ENCODE peak calls at places on chromosomes 11 and 22, in five cellular contexts. J is BJ, F is astrocyte of the cerebellum, G is thoracic aorta, K is fibroblast of mammary gland. L is an unnamed sample.

GRCh38 chr11:62600367-62601113 is 1.1 kb downstream of the MTA2 start:
- DNase-seq in J (no peak), F (no peak), G (no peak), K (no peak), L (no peak)

GRCh38 chr22:50621948-50622722 is 5.8 kb downstream of the ARSA start:
- DNase-seq in J (no peak), F (no peak), G (no peak), K (no peak), L (no peak)

GRCh38 chr11:132126973-132127900 is 756.8 kb downstream of the NTM start:
- DNase-seq in J (peak; percentile 26), F (peak; percentile 95), G (no peak), K (peak; percentile 90), L (peak; percentile 58)

GRCh38 chr11:1487851-1488574 is 1.4 kb upstream of the MOB2 start:
- DNase-seq in J (no peak), F (no peak), G (no peak), K (no peak), L (no peak)

GRCh38 chr11:126336646-126337045 is 18.8 kb upstream of the ST3GAL4 start:
- DNase-seq in J (no peak), F (no peak), G (no peak), K (no peak), L (no peak)

GRCh38 chr11:117457031-117457785 is 129.6 kb downstream of the CEP164 start:
- DNase-seq in J (no peak), F (no peak), G (no peak), K (no peak), L (no peak)

GRCh38 chr11:95143106-95143681 is 53.5 kb downstream of the ENDOD1 start:
- DNase-seq in J (no peak), F (no peak), G (no peak), K (peak; percentile 64), L (no peak)

GRCh38 chr11:58963551-58964075 is 24.3 kb downstream of the GLYATL1 start:
- DNase-seq in J (peak; percentile 13), F (peak; percentile 50), G (no peak), K (peak; percentile 74), L (peak; percentile 39)

GRCh38 chr11:36162282-36162825 is 126.9 kb downstream of the COMMD9 start:
- DNase-seq in J (no peak), F (no peak), G (no peak), K (no peak), L (peak; percentile 39)

GRCh38 chr11:131889760-131890620 is 519.6 kb downstream of the NTM start:
- DNase-seq in J (no peak), F (no peak), G (no peak), K (no peak), L (no peak)

GRCh38 chr11:33161120-33162005 is at the start of gene CSTF3:
- DNase-seq in J (peak; percentile 92), F (peak; percentile 97), G (peak; percentile 100), K (peak; percentile 98), L (peak; percentile 93)
- TF ChIP-seq CTCF in J (peak; percentile 47), F (peak; percentile 42), G (peak; percentile 60), K (peak; percentile 16), L (peak; percentile 29)

GRCh38 chr11:55726715-55727324 is 46.4 kb upstream of the OR5D13 start:
- DNase-seq in J (no peak), F (no peak), G (no peak), K (no peak), L (no peak)
- TF ChIP-seq CTCF in J (no peak), F (no peak), G (no peak), K (no peak), L (no peak)

GRCh38 chr11:63666874-63667273 is 4.3 kb downstream of the ATL3 start:
- DNase-seq in J (no peak), F (no peak), G (no peak), K (peak; percentile 80), L (no peak)
- TF ChIP-seq CTCF in J (no peak), F (no peak), G (no peak), K (no peak), L (no peak)

GRCh38 chr11:56750190-56750589 is 1.7 kb upstream of the OR9G4 start:
- DNase-seq in J (no peak), F (no peak), G (no peak), K (no peak), L (no peak)
- TF ChIP-seq CTCF in J (no peak), F (no peak), G (no peak), K (no peak), L (no peak)

GRCh38 chr22:39405346-39406085 is 5.9 kb downstream of the TAB1 start:
- DNase-seq in J (no peak), F (no peak), G (peak; percentile 30), K (peak; percentile 89), L (peak; percentile 58)
- TF ChIP-seq CTCF in J (peak; percentile 39), F (peak; percentile 35), G (peak; percentile 16), K (peak; percentile 22), L (peak; percentile 50)

GRCh38 chr11:72216638-72217037 is at the start of gene FOLR2:
- DNase-seq in J (no peak), F (no peak), G (no peak), K (no peak), L (no peak)
- TF ChIP-seq CTCF in J (no peak), F (no peak), G (no peak), K (no peak), L (no peak)

GRCh38 chr11:133928628-133929059 is 28.1 kb downstream of the IGSF9B start:
- DNase-seq in J (no peak), F (no peak), G (no peak), K (no peak), L (no peak)

GRCh38 chr11:133929401-133930052 is 27.2 kb downstream of the IGSF9B start:
- DNase-seq in J (no peak), F (no peak), G (no peak), K (no peak), L (no peak)

GRCh38 chr11:133931449-133932060 is 25.2 kb downstream of the IGSF9B start:
- DNase-seq in J (no peak), F (no peak), G (no peak), K (no peak), L (no peak)

GRCh38 chr11:133930053-133930766 is 26.6 kb downstream of the IGSF9B start:
- DNase-seq in J (no peak), F (no peak), G (no peak), K (no peak), L (no peak)

DNA sequence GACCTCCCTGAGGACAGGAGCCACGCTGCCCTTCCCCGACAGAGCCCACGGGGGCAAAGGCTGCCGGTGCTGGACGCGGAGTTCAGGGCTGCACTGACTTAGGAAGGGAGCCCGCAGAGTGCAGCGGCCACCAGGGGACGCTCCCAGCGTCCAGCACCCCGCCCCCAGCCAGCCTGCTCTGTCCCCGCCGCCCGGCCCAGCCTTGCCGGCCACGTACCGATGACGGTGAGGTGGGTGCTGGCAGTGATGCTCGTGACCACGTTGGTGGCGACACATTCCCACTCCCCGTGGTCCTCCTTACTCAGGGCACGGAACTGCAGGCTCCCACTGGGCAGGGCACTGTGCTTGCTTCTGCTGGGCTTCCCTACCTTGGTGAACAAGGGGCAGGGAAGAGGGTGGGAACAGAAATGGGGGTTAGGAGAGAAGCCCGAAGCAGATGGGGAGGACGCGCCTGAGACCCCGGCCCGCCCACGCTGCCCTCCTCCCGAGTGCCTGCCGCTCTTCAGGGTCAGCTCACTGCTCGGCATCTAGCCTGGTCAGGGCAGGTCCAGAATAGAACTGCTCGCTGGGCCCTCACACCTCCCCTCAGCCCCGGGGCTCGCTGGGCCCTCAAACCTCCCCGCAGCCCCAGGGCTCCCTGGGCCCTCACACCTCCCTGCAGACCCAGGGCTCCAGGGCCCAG is 25.9 kb downstream of the IGSF9B start:
- DNase-seq in J (no peak), F (no peak), G (no peak), K (peak; percentile 20), L (no peak)
- TF ChIP-seq CTCF in J (peak; percentile 57), F (peak; percentile 23), G (peak; percentile 39), K (peak; percentile 31), L (peak; percentile 62)

GRCh38 chr22:38071421-38072321 is 12.3 kb downstream of the SLC16A8 start:
- DNase-seq in J (no peak), F (no peak), G (no peak), K (no peak), L (no peak)
- TF ChIP-seq CTCF in J (no peak), F (no peak), G (no peak), K (no peak), L (no peak)

DNA sequence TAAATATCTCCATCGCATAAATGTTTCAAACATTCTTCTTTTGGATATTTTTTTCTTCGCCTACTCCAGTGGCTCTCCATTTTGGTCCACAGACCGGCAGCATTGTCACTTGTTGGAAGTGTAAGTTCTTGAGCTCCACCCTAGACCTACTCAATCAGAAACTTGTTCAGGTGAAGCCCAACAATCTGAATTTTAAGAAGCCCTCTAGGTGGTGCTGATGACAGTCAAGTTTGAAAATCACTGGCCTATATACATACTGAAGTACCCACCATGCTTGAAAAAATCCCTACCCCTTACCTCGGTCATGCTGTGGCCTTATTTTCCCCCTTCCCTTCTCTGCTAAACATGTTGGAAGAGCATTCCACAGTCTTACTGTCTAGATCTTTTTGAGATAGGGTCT is 10.2 kb upstream of the ACAT1 start:
- DNase-seq in J (no peak), F (no peak), G (no peak), K (no peak), L (no peak)
- TF ChIP-seq CTCF in J (no peak), F (no peak), G (no peak), K (no peak), L (no peak)

GRCh38 chr22:25027959-25028840 is 75.7 kb downstream of the KIAA1671 start:
- DNase-seq in J (no peak), F (no peak), G (no peak), K (no peak), L (no peak)
- TF ChIP-seq CTCF in J (peak; percentile 28), F (peak; percentile 43), G (peak; percentile 39), K (peak; percentile 20), L (peak; percentile 60)

L was measured in retinal pigment epithelial cell.